ENCODE peak calls at places on chromosomes 3 and 15, in six cellular contexts. Z, P, G, R, A and B are unnamed samples.

GRCh38 chr15:98529205-98530145 is 118.9 kb upstream of the IGF1R start:
- DNase-seq in R (no peak), P (no peak), G (no peak), A (no peak), Z (no peak), B (no peak)

GRCh38 chr3:10666621-10667020 is 149.4 kb upstream of the SLC6A11 start:
- DNase-seq in P (no peak), R (no peak), A (no peak), Z (no peak), G (no peak), B (no peak)

GRCh38 chr15:65639509-65639908 is 17.8 kb downstream of the SLC24A1 start:
- DNase-seq in G (no peak), A (no peak), Z (no peak), P (no peak), R (no peak), B (no peak)

GRCh38 chr3:49924683-49925082 is 4.9 kb downstream of the MON1A start:
- DNase-seq in R (no peak), A (no peak), G (peak), P (no peak), Z (no peak), B (no peak)

GRCh38 chr15:74209997-74210573 is 7.5 kb upstream of the STRA6 start:
- DNase-seq in P (no peak), Z (no peak), A (no peak), R (no peak), G (peak), B (no peak)

GRCh38 chr15:66774001-66774814 is 72.2 kb downstream of the SMAD6 start:
- DNase-seq in G (peak), A (peak), P (peak), Z (peak), R (peak), B (peak)

GRCh38 chr3:33141006-33141405 is 27.2 kb downstream of the CRTAP start:
- DNase-seq in Z (no peak), P (no peak), G (no peak), A (no peak), R (no peak), B (no peak)

GRCh38 chr3:101944308-101944707 is 95.0 kb downstream of the NFKBIZ start:
- DNase-seq in R (no peak), Z (no peak), G (peak), P (no peak), A (no peak), B (no peak)